ENCODE peak calls at places on chromosomes 5 and 9, in ten cellular contexts. W, M, F, C, N, P, D, H, G and O are unnamed samples.

GRCh38 chr9:127860260-127860659 is 5.8 kb upstream of the ENG start:
- DNase-seq in W (no peak), M (no peak), F (no peak), C (no peak), N (no peak), P (no peak), D (no peak), H (no peak), G (no peak), O (no peak)

GRCh38 chr5:71932649-71933338 is 174.5 kb upstream of the MAP1B start:
- DNase-seq in W (no peak), M (no peak), F (no peak), C (no peak), N (peak; percentile 59), P (peak; percentile 79), D (peak; percentile 31), H (peak; percentile 80), G (no peak), O (no peak)

GRCh38 chr5:163948086-163948666 is 442.8 kb downstream of the MAT2B start:
- DNase-seq in W (no peak), M (no peak), F (no peak), C (no peak), N (no peak), P (no peak), D (no peak), H (no peak), G (no peak), O (no peak)

GRCh38 chr5:73282923-73283322 is 109.9 kb downstream of the TMEM174 start:
- DNase-seq in W (no peak), M (no peak), F (no peak), C (no peak), N (no peak), P (no peak), D (no peak), H (no peak), G (no peak), O (no peak)

GRCh38 chr9:121852241-121852640 is 200.8 kb downstream of the DAB2IP start:
- DNase-seq in W (no peak), M (no peak), F (no peak), C (no peak), N (no peak), P (no peak), D (no peak), H (no peak), G (no peak), O (no peak)

GRCh38 chr5:2685651-2686050 is 65.8 kb downstream of the IRX2 start:
- DNase-seq in W (no peak), M (no peak), F (no peak), C (no peak), N (no peak), P (peak; percentile 66), D (no peak), H (peak; percentile 92), G (no peak), O (no peak)

GRCh38 chr5:83608122-83608521 is 112.5 kb downstream of the HAPLN1 start:
- DNase-seq in W (no peak), M (peak; percentile 65), F (no peak), C (no peak), N (no peak), P (peak; percentile 36), D (peak; percentile 43), H (peak; percentile 67), G (peak; percentile 14), O (peak; percentile 48)

GRCh38 chr9:109166771-109167601 is at the start of gene FRRS1L:
- DNase-seq in W (no peak), M (peak; percentile 54), F (no peak), C (no peak), N (no peak), P (no peak), D (peak; percentile 35), H (no peak), G (peak; percentile 60), O (no peak)

GRCh38 chr9:96651626-96652025 is 3.5 kb downstream of the PRXL2C start:
- DNase-seq in W (peak; percentile 9), M (no peak), F (no peak), C (no peak), N (no peak), P (peak; percentile 63), D (no peak), H (peak; percentile 61), G (no peak), O (no peak)

GRCh38 chr5:32953694-32954093 is 242.6 kb downstream of the NPR3 start:
- DNase-seq in W (no peak), M (no peak), F (no peak), C (no peak), N (no peak), P (no peak), D (no peak), H (no peak), G (no peak), O (no peak)

GRCh38 chr5:75921011-75921410 is 162.2 kb upstream of the SV2C start:
- DNase-seq in W (no peak), M (no peak), F (no peak), C (no peak), N (no peak), P (no peak), D (no peak), H (no peak), G (no peak), O (no peak)